ENCODE peak calls at places on chromosome 3, in seven cellular contexts. One of them, this sample, is unnamed.

GRCh38 chr3:9747267-9747666 is 2.5 kb upstream of the OGG1 start:
- DNase-seq in IMR-90: peak; percentile 52
- DNase-seq in trophoblast cell: no peak
- DNase-seq in mesendoderm: no peak
- DNase-seq in H1: no peak
- DNase-seq in neuronal stem cell: no peak
- DNase-seq in mesenchymal stem cell: peak; percentile 85
- DNase-seq in this sample: no peak

GRCh38 chr3:73365756-73366397 is 258.9 kb downstream of the PDZRN3 start:
- DNase-seq in IMR-90: peak; percentile 71
- DNase-seq in trophoblast cell: no peak
- DNase-seq in mesendoderm: no peak
- DNase-seq in H1: no peak
- DNase-seq in neuronal stem cell: no peak
- DNase-seq in mesenchymal stem cell: no peak
- DNase-seq in this sample: no peak

GRCh38 chr3:158101330-158102218 is 4.6 kb downstream of the SHOX2 start:
- DNase-seq in IMR-90: no peak
- DNase-seq in trophoblast cell: no peak
- DNase-seq in mesendoderm: no peak
- DNase-seq in H1: no peak
- DNase-seq in neuronal stem cell: no peak
- DNase-seq in mesenchymal stem cell: no peak
- DNase-seq in this sample: no peak

GRCh38 chr3:177832862-177833261 is 635.6 kb upstream of the TBL1XR1 start:
- DNase-seq in IMR-90: no peak
- DNase-seq in trophoblast cell: no peak
- DNase-seq in mesendoderm: no peak
- DNase-seq in H1: no peak
- DNase-seq in neuronal stem cell: no peak
- DNase-seq in mesenchymal stem cell: no peak
- DNase-seq in this sample: no peak

GRCh38 chr3:9727041-9727595 is 4.4 kb upstream of the BRPF1 start:
- DNase-seq in IMR-90: no peak
- DNase-seq in trophoblast cell: no peak
- DNase-seq in mesendoderm: peak; percentile 91
- DNase-seq in H1: peak; percentile 89
- DNase-seq in neuronal stem cell: no peak
- DNase-seq in mesenchymal stem cell: no peak
- DNase-seq in this sample: peak; percentile 90

GRCh38 chr3:2392981-2393380 is 294.3 kb downstream of the CNTN4 start:
- DNase-seq in IMR-90: no peak
- DNase-seq in trophoblast cell: no peak
- DNase-seq in mesendoderm: no peak
- DNase-seq in H1: no peak
- DNase-seq in neuronal stem cell: no peak
- DNase-seq in mesenchymal stem cell: no peak
- DNase-seq in this sample: no peak

GRCh38 chr3:46908986-46909534 is 31.5 kb downstream of the PTH1R start:
- DNase-seq in IMR-90: no peak
- DNase-seq in trophoblast cell: no peak
- DNase-seq in mesendoderm: no peak
- DNase-seq in H1: no peak
- DNase-seq in neuronal stem cell: no peak
- DNase-seq in mesenchymal stem cell: no peak
- DNase-seq in this sample: no peak

GRCh38 chr3:68256635-68257034 is 602.2 kb upstream of the SUCLG2 start:
- DNase-seq in IMR-90: no peak
- DNase-seq in trophoblast cell: no peak
- DNase-seq in mesendoderm: peak; percentile 46
- DNase-seq in H1: no peak
- DNase-seq in neuronal stem cell: no peak
- DNase-seq in mesenchymal stem cell: no peak
- DNase-seq in this sample: peak; percentile 45

GRCh38 chr3:132006605-132007204 is 28.1 kb downstream of the CPNE4 start:
- DNase-seq in IMR-90: peak; percentile 24
- DNase-seq in trophoblast cell: peak; percentile 36
- DNase-seq in mesendoderm: peak; percentile 52
- DNase-seq in H1: peak; percentile 66
- DNase-seq in neuronal stem cell: peak; percentile 9
- DNase-seq in mesenchymal stem cell: peak; percentile 37
- DNase-seq in this sample: peak; percentile 48

GRCh38 chr3:9732080-9732752 is 681 bp downstream of the BRPF1 start:
- DNase-seq in IMR-90: no peak
- DNase-seq in trophoblast cell: no peak
- DNase-seq in mesendoderm: peak; percentile 25
- DNase-seq in H1: peak; percentile 54
- DNase-seq in neuronal stem cell: no peak
- DNase-seq in mesenchymal stem cell: peak; percentile 46
- DNase-seq in this sample: no peak

GRCh38 chr3:10344147-10344943 is 23.4 kb upstream of the SEC13 start:
- DNase-seq in IMR-90: peak; percentile 54
- DNase-seq in trophoblast cell: no peak
- DNase-seq in mesendoderm: peak; percentile 65
- DNase-seq in H1: peak; percentile 85
- DNase-seq in neuronal stem cell: peak; percentile 67
- DNase-seq in mesenchymal stem cell: peak; percentile 55
- DNase-seq in this sample: peak; percentile 79

GRCh38 chr3:176663819-176664218 is 533.5 kb downstream of the TBL1XR1 start:
- DNase-seq in IMR-90: peak; percentile 66
- DNase-seq in trophoblast cell: no peak
- DNase-seq in mesendoderm: peak; percentile 63
- DNase-seq in H1: no peak
- DNase-seq in neuronal stem cell: peak; percentile 20
- DNase-seq in mesenchymal stem cell: peak; percentile 79
- DNase-seq in this sample: no peak

GRCh38 chr3:152524198-152525140 is 255.7 kb downstream of the MBNL1 start:
- DNase-seq in IMR-90: peak; percentile 62
- DNase-seq in trophoblast cell: peak; percentile 45
- DNase-seq in mesendoderm: peak; percentile 59
- DNase-seq in H1: no peak
- DNase-seq in neuronal stem cell: peak; percentile 32
- DNase-seq in mesenchymal stem cell: peak; percentile 69
- DNase-seq in this sample: no peak

GRCh38 chr3:111303760-111304159 is 232.1 kb downstream of the NECTIN3 start:
- DNase-seq in IMR-90: peak; percentile 66
- DNase-seq in trophoblast cell: no peak
- DNase-seq in mesendoderm: no peak
- DNase-seq in H1: no peak
- DNase-seq in neuronal stem cell: no peak
- DNase-seq in mesenchymal stem cell: peak; percentile 39
- DNase-seq in this sample: no peak

GRCh38 chr3:138199847-138200246 is 12.7 kb downstream of the ARMC8 start:
- DNase-seq in IMR-90: no peak
- DNase-seq in trophoblast cell: no peak
- DNase-seq in mesendoderm: no peak
- DNase-seq in H1: no peak
- DNase-seq in neuronal stem cell: no peak
- DNase-seq in mesenchymal stem cell: no peak
- DNase-seq in this sample: no peak

GRCh38 chr3:53045107-53045783 is 628 bp downstream of the SFMBT1 start:
- DNase-seq in IMR-90: peak; percentile 43
- DNase-seq in trophoblast cell: no peak
- DNase-seq in mesendoderm: peak; percentile 28
- DNase-seq in H1: peak; percentile 59
- DNase-seq in neuronal stem cell: peak; percentile 54
- DNase-seq in mesenchymal stem cell: peak; percentile 54
- DNase-seq in this sample: no peak

GRCh38 chr3:153079386-153079785 is 82.6 kb upstream of the RAP2B start:
- DNase-seq in IMR-90: no peak
- DNase-seq in trophoblast cell: no peak
- DNase-seq in mesendoderm: no peak
- DNase-seq in H1: no peak
- DNase-seq in neuronal stem cell: no peak
- DNase-seq in mesenchymal stem cell: no peak
- DNase-seq in this sample: no peak

GRCh38 chr3:18780941-18781340 is 355.8 kb upstream of the SATB1 start:
- DNase-seq in IMR-90: no peak
- DNase-seq in trophoblast cell: no peak
- DNase-seq in mesendoderm: no peak
- DNase-seq in H1: no peak
- DNase-seq in neuronal stem cell: no peak
- DNase-seq in mesenchymal stem cell: no peak
- DNase-seq in this sample: no peak

GRCh38 chr3:14482271-14482721 is 57.8 kb downstream of the GRIP2 start:
- DNase-seq in IMR-90: no peak
- DNase-seq in trophoblast cell: no peak
- DNase-seq in mesendoderm: no peak
- DNase-seq in H1: no peak
- DNase-seq in neuronal stem cell: no peak
- DNase-seq in mesenchymal stem cell: no peak
- DNase-seq in this sample: no peak

GRCh38 chr3:179673522-179673921 is 20.7 kb downstream of the USP13 start:
- DNase-seq in IMR-90: no peak
- DNase-seq in trophoblast cell: no peak
- DNase-seq in mesendoderm: no peak
- DNase-seq in H1: no peak
- DNase-seq in neuronal stem cell: no peak
- DNase-seq in mesenchymal stem cell: no peak
- DNase-seq in this sample: no peak

GRCh38 chr3:140351466-140351865 is 326.4 kb upstream of the TRIM42 start:
- DNase-seq in IMR-90: no peak
- DNase-seq in trophoblast cell: no peak
- DNase-seq in mesendoderm: no peak
- DNase-seq in H1: no peak
- DNase-seq in neuronal stem cell: no peak
- DNase-seq in mesenchymal stem cell: no peak
- DNase-seq in this sample: no peak

GRCh38 chr3:102178817-102179216 is 256.0 kb upstream of the ZPLD1 start:
- DNase-seq in IMR-90: no peak
- DNase-seq in trophoblast cell: no peak
- DNase-seq in mesendoderm: no peak
- DNase-seq in H1: no peak
- DNase-seq in neuronal stem cell: no peak
- DNase-seq in mesenchymal stem cell: peak; percentile 29
- DNase-seq in this sample: no peak

GRCh38 chr3:35857004-35857403 is 217.7 kb downstream of the ARPP21 start:
- DNase-seq in IMR-90: no peak
- DNase-seq in trophoblast cell: no peak
- DNase-seq in mesendoderm: no peak
- DNase-seq in H1: no peak
- DNase-seq in neuronal stem cell: no peak
- DNase-seq in mesenchymal stem cell: no peak
- DNase-seq in this sample: no peak
- H3K9ac ChIP-seq in IMR-90: no peak overlapping the region
- H3K9ac ChIP-seq in trophoblast cell: no peak overlapping the region
- H3K9ac ChIP-seq in mesendoderm: no peak overlapping the region
- H3K9ac ChIP-seq in H1: no peak overlapping the region
- H3K9ac ChIP-seq in neuronal stem cell: no peak overlapping the region
- H3K9ac ChIP-seq in mesenchymal stem cell: no peak overlapping the region
- H3K9ac ChIP-seq in this sample: no peak overlapping the region

GRCh38 chr3:196128172-196128843 is 46.4 kb upstream of the TFRC start:
- DNase-seq in IMR-90: no peak
- DNase-seq in trophoblast cell: no peak
- DNase-seq in mesendoderm: no peak
- DNase-seq in H1: no peak
- DNase-seq in neuronal stem cell: no peak
- DNase-seq in mesenchymal stem cell: no peak
- DNase-seq in this sample: no peak

GRCh38 chr3:196124608-196125007 is 42.7 kb upstream of the TFRC start:
- DNase-seq in IMR-90: no peak
- DNase-seq in trophoblast cell: no peak
- DNase-seq in mesendoderm: no peak
- DNase-seq in H1: no peak
- DNase-seq in neuronal stem cell: no peak
- DNase-seq in mesenchymal stem cell: no peak
- DNase-seq in this sample: no peak

GRCh38 chr3:196122688-196123046 is 40.8 kb upstream of the TFRC start:
- DNase-seq in IMR-90: no peak
- DNase-seq in trophoblast cell: no peak
- DNase-seq in mesendoderm: no peak
- DNase-seq in H1: no peak
- DNase-seq in neuronal stem cell: no peak
- DNase-seq in mesenchymal stem cell: no peak
- DNase-seq in this sample: no peak

GRCh38 chr3:196131921-196132320 is 50.0 kb upstream of the TFRC start:
- DNase-seq in IMR-90: no peak
- DNase-seq in trophoblast cell: no peak
- DNase-seq in mesendoderm: no peak
- DNase-seq in H1: no peak
- DNase-seq in neuronal stem cell: no peak
- DNase-seq in mesenchymal stem cell: no peak
- DNase-seq in this sample: no peak

GRCh38 chr3:196127308-196128040 is 45.6 kb upstream of the TFRC start:
- DNase-seq in IMR-90: no peak
- DNase-seq in trophoblast cell: peak; percentile 52
- DNase-seq in mesendoderm: peak; percentile 70
- DNase-seq in H1: no peak
- DNase-seq in neuronal stem cell: no peak
- DNase-seq in mesenchymal stem cell: no peak
- DNase-seq in this sample: no peak
- H3K4me2 ChIP-seq in IMR-90: no peak overlapping the region
- H3K4me2 ChIP-seq in trophoblast cell: peak overlapping the region; percentile 15
- H3K4me2 ChIP-seq in mesendoderm: no peak overlapping the region
- H3K4me2 ChIP-seq in H1: no peak overlapping the region
- H3K4me2 ChIP-seq in neuronal stem cell: no peak overlapping the region
- H3K4me2 ChIP-seq in mesenchymal stem cell: no peak overlapping the region
- H3K4me2 ChIP-seq in this sample: no peak overlapping the region

DNA sequence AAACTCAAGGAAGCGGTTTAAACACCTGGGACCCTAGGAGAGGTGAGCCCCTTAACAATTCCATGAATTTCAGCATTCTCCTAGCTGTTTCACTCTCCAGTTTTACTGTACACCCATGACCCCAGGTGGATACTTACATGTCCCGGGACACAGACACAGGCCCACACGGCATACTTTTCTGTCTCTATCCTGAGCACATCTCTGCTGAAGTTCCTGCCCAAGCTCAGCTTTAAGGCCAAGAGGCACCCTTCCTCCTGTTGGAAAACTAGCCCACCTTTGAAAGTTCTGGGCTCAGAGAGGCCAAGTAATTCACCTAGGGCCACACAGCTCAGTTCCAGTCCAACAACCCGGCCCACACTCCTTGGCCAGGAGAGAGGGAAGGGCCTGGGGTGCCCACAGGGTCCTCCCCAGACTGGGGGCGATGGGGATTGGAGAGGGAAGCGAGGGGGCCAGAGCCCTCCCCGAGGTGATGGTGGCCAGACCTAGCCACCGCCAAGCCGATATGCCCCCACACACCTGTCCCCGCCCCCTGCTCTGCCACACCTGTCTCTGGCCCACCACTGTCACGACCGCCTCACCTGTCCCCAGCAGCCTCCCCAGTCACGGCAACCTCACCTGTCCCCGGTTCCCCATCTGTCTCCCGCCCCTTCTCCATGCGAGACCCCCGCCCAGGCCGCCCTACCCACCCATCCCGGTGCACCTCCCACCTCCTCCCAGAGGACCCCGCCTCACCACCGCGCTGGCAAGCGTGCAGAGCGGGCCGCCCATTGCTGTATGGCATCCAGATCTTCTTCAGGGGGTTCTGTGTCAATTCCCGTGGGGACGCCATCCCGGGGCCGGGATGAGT is 431 bp downstream of the PFKFB4 start:
- DNase-seq in IMR-90: no peak
- DNase-seq in trophoblast cell: no peak
- DNase-seq in mesendoderm: no peak
- DNase-seq in H1: no peak
- DNase-seq in neuronal stem cell: no peak
- DNase-seq in mesenchymal stem cell: no peak
- DNase-seq in this sample: no peak
- H4K8ac ChIP-seq in IMR-90: peak overlapping the region; percentile 61
- H4K8ac ChIP-seq in trophoblast cell: peak overlapping the region; percentile 62
- H4K8ac ChIP-seq in mesendoderm: no peak overlapping the region
- H4K8ac ChIP-seq in H1: no peak overlapping the region
- H4K8ac ChIP-seq in neuronal stem cell: no peak overlapping the region
- H4K8ac ChIP-seq in mesenchymal stem cell: peak overlapping the region; percentile 67
- H4K8ac ChIP-seq in this sample: no peak overlapping the region

GRCh38 chr3:126927405-126927750 is 55.5 kb upstream of the PLXNA1 start:
- DNase-seq in IMR-90: no peak
- DNase-seq in trophoblast cell: no peak
- DNase-seq in mesendoderm: no peak
- DNase-seq in H1: no peak
- DNase-seq in neuronal stem cell: no peak
- DNase-seq in mesenchymal stem cell: peak; percentile 8
- DNase-seq in this sample: no peak
- H3K9ac ChIP-seq in IMR-90: no peak overlapping the region
- H3K9ac ChIP-seq in trophoblast cell: no peak overlapping the region
- H3K9ac ChIP-seq in mesendoderm: no peak overlapping the region
- H3K9ac ChIP-seq in H1: no peak overlapping the region
- H3K9ac ChIP-seq in neuronal stem cell: peak overlapping the region; percentile 2
- H3K9ac ChIP-seq in mesenchymal stem cell: peak overlapping the region; percentile 76
- H3K9ac ChIP-seq in this sample: no peak overlapping the region